ENCODE peak calls at places on chromosomes 1 and 21, in four cellular contexts. C, B, E and Y are unnamed samples. For H3K4me1, the result is how much of the 10 kb centered on the place peaks cover.

GRCh38 chr1:38068220-38068979 is 21.8 kb upstream of the POU3F1 start:
- DNase-seq in E (no peak), B (no peak), C (no peak), Y (no peak)

GRCh38 chr1:51679435-51679834 is 62.5 kb downstream of the OSBPL9 start:
- DNase-seq in C (no peak), E (no peak), B (no peak), Y (no peak)

GRCh38 chr1:54227836-54228435 is 28.0 kb downstream of the MRPL37 start:
- DNase-seq in B (no peak), C (no peak), E (no peak), Y (peak)

GRCh38 chr1:56820755-56821461 is 1.7 kb upstream of the FYB2 start:
- DNase-seq in C (peak), E (peak), B (peak), Y (peak)

GRCh38 chr21:30340714-30341573 is 3.5 kb upstream of the KRTAP27-1 start:
- DNase-seq in C (peak), E (no peak), B (peak), Y (peak)

GRCh38 chr1:214570442-214570841 is 19.0 kb upstream of the PTPN14 start:
- DNase-seq in E (peak), B (no peak), C (no peak), Y (no peak)

GRCh38 chr1:200368556-200368955 is 41.3 kb downstream of the ZNF281 start:
- DNase-seq in E (no peak), C (no peak), B (no peak), Y (no peak)

GRCh38 chr1:156726549-156727226 is 1.6 kb upstream of the METTL25B start:
- DNase-seq in B (peak), C (peak), E (peak), Y (peak)

GRCh38 chr21:37675202-37675801 is 241.0 kb downstream of the KCNJ6 start:
- DNase-seq in E (peak), C (peak), B (peak), Y (peak)

GRCh38 chr1:241208910-241209414 is 148.0 kb downstream of the RGS7 start:
- DNase-seq in B (no peak), C (no peak), E (no peak), Y (no peak)

GRCh38 chr21:42068592-42068991 is 2.5 kb upstream of the UMODL1 start:
- DNase-seq in C (no peak), B (no peak), E (no peak), Y (no peak)

GRCh38 chr1:85328713-85329376 is 52.4 kb upstream of the BCL10 start:
- DNase-seq in B (no peak), E (peak), C (no peak), Y (peak)

GRCh38 chr21:19123525-19123924 is 719.9 kb upstream of the TMPRSS15 start:
- DNase-seq in E (no peak), B (no peak), C (no peak), Y (no peak)

GRCh38 chr21:44415073-44416025 is 40.0 kb upstream of the LRRC3 start:
- DNase-seq in E (no peak), B (no peak), C (no peak), Y (no peak)

GRCh38 chr1:241555526-241555925 is 23.3 kb downstream of the KMO start:
- DNase-seq in B (no peak), E (no peak), C (no peak), Y (no peak)

GRCh38 chr1:181704556-181704955 is 221.2 kb downstream of the CACNA1E start:
- DNase-seq in C (no peak), B (no peak), E (no peak), Y (no peak)

GRCh38 chr1:207745285-207745684 is 6.6 kb upstream of the CD46 start:
- DNase-seq in C (no peak), E (no peak), B (no peak), Y (no peak)

GRCh38 chr1:167926486-167926997 is 9.9 kb upstream of the DCAF6 start:
- DNase-seq in C (no peak), E (no peak), B (peak), Y (no peak)

GRCh38 chr21:44315691-44316208 is 15.9 kb downstream of the PFKL start:
- DNase-seq in E (no peak), B (no peak), C (no peak), Y (no peak)

GRCh38 chr1:70767377-70767776 is 280.2 kb downstream of the PTGER3 start:
- DNase-seq in E (no peak), B (no peak), C (no peak), Y (no peak)

DNA sequence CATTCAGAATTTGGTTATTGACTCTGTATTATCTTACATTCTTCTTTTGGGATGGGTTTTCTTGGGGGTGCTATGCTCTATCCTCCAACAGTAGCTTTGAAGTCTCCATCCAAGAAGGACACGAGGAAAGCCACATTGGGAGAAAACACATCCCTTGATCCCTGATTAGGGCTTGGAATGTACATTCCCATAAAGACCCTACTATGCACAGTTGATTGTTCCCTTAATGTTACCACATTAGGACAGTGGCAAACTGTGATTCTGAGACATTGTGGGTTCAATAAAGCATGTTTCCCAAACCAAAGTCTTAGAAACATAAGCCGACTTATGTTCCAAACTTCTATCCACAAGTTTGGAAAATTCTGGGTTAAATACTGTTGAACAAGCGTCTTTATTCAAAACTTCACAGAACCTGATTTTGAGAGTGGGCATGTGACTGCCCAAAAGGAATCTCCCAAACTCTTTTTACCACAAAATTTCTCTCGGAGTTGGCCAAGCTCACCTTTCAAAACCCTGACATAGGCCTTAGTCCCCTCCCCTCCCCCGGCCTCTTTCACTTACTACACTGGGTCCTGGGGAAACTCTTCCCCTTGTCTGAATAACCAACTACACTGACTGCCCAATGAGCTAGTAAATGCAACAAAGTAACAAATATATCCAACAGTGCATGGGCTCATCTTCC is 177.0 kb upstream of the KAZN start:
- DNase-seq in E (no peak), C (no peak), B (no peak), Y (no peak)
- H3K4me1 ChIP-seq in E (under half), C (under half), B (under half), Y (under half)

DNA sequence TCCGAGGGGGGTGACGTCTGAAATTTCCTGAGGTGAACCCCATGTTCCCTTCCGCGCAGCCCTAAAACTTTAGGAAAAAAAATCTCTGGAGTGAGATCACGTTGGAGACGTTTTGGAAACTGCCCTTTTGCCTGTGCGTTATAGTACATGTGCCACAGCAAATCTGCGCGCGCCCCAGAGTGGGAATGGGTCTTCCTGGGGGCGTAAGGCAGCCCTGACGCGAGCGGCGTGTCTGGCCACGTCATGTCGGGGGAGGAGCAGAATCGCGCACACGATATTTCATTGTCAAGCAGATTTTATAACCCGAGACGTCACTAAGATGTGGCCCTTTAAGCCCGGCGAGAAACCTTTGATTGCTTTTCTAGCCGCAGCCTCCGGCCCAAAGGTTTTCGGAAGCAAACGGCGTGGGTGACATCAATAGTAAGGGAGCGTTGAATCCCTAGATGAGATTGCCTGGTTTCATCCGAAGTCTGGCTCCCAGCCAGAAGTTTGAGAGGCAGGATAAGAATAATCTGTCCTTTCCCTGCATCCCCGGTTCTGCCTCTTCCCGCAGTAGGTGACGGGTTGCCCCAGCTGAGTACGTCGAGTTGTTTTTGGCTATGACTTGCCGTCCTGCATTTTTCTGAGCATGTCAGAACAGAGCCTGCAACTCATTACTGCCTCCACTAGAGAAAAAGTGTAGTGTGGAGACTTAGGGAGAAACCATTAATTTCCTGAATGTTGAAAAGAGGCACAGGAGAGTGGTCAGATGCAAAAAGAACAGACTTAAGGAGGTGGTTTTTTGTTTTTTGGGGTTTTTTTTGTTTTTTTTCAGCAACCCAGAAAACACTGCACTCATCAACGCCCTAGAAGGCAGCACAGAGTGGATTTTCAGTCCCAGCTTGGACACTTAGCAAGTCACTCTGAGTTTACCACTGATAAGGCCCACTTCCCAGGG is 800 bp upstream of the PMVK start:
- DNase-seq in C (peak), E (peak), B (peak), Y (peak)
- H3K4me1 ChIP-seq in C (half or more), E (under half), B (under half), Y (under half)

DNA sequence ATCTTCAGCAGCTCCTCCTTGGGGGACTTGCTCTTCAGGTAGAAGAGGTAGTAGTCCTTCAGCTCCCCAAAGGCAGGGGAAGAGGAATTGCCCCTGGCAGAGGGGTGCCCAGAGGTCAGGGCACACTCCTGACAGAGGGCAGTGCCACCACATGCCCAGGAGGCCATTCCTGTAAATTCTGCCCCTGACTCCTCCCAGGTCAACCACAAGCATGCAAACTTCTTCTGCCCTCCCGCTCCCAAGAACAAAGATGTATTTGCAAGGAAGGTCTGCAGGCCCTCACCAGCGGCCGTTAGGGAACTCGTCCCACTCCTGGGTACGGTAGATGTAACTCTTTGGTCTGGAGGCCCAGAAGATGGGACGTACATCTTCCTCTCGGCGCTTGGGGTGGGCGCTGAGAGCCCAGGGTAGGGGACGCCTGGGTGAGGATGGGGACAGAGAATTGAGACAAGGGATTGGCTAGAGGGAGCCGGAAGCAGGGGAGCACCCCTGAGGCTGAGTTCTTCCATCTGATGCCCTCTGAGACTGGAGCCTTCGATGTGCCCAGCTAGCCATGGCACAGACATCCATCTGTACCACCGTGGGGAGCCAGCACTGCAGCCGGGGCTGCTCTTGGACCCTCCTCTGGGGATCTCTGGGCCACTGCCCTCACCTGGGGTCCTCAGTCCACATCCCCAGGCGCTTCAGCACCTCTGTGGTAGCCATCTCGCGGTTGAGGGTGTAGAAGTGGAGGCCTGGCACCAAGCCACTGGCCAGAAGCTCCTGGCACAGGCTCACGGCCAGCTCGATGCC is 11.1 kb downstream of the MTHFR start:
- DNase-seq in B (no peak), C (no peak), E (no peak), Y (no peak)
- H3K4me1 ChIP-seq in B (under half), C (under half), E (under half), Y (under half)

DNA sequence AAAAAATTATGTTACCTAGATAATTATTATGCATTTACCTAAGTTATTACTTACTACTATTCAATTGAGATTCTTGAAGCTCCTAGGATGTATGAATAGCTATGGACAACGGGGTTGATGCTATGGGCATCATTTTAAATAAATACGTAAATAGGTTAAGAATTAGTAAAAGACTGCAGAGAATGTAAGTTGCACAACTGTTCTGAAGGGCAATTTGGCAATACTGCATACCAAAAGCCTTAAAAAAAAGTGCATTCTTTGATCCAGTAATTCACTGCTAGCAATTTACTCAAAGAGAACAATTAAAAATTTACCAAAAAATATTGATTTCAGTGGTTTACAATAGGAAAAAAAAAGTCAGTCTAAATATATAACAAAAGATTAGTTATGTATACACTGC is 3.5 kb downstream of the ARPC5 start:
- DNase-seq in B (no peak), C (no peak), E (no peak), Y (no peak)
- H3K4me1 ChIP-seq in B (half or more), C (half or more), E (under half), Y (under half)

DNA sequence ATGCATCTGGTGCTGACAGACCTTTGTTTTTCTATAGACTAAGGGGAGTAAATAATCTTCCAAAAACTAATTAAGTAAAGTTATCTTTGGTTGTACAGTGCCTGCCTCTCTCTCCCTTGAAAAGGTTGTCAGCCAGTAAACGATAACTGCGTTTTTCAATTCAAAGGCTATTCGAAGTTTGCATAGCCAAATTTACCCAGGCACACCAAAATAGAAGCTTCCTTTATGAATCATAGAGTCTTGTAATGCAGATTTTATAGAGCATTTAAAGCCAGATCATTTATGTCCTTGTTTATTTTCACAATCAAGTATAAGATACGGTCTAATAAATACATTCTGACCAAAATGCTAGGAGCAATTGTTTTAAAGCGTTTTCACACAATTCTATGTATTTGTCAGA is 1.5 kb upstream of the LRRC53 start:
- DNase-seq in B (no peak), E (no peak), C (no peak), Y (no peak)
- H3K4me1 ChIP-seq in B (under half), E (under half), C (under half), Y (under half)

GRCh38 chr1:1321477-1321876 is 3.0 kb downstream of the INTS11 start:
- DNase-seq in C (no peak), E (no peak), B (no peak), Y (no peak)
- H3K4me1 ChIP-seq in C (under half), E (under half), B (half or more), Y (under half)